ENCODE peak calls at places on chromosomes 6 and 20, in four cellular contexts. M is hepatocyte, S is H9, L is PC-9. W is an unnamed sample.

GRCh38 chr6:11753798-11754197 is 24.8 kb downstream of the ADTRP start:
- DNase-seq in M (no peak), S (no peak), L (no peak), W (no peak)

GRCh38 chr6:149235130-149235561 is 82.4 kb upstream of the TAB2 start:
- DNase-seq in S (no peak), M (peak; percentile 30), L (peak; percentile 75), W (no peak)

GRCh38 chr20:63976980-63977391 is 2.5 kb downstream of the SAMD10 start:
- DNase-seq in L (no peak), M (no peak), S (no peak), W (no peak)

GRCh38 chr20:46151936-46152335 is 33.8 kb downstream of the CD40 start:
- DNase-seq in M (no peak), S (peak; percentile 65), L (no peak), W (no peak)

GRCh38 chr6:42334870-42335269 is 116.9 kb downstream of the TRERF1 start:
- DNase-seq in L (no peak), S (no peak), M (no peak), W (no peak)

GRCh38 chr6:141097471-141097870 is 1035.3 kb upstream of the GJE1 start:
- DNase-seq in L (no peak), M (no peak), S (no peak), W (no peak)

GRCh38 chr20:63086421-63087235 is 79.9 kb upstream of the BHLHE23 start:
- DNase-seq in S (peak; percentile 21), L (no peak), M (no peak), W (no peak)

GRCh38 chr6:132070356-132070755 is 119.2 kb upstream of the CCN2 start:
- DNase-seq in S (no peak), M (no peak), L (peak; percentile 29), W (no peak)

GRCh38 chr6:36028088-36028886 is 679 bp downstream of the MAPK14 start:
- DNase-seq in S (peak; percentile 37), L (no peak), M (peak; percentile 67), W (no peak)

DNA sequence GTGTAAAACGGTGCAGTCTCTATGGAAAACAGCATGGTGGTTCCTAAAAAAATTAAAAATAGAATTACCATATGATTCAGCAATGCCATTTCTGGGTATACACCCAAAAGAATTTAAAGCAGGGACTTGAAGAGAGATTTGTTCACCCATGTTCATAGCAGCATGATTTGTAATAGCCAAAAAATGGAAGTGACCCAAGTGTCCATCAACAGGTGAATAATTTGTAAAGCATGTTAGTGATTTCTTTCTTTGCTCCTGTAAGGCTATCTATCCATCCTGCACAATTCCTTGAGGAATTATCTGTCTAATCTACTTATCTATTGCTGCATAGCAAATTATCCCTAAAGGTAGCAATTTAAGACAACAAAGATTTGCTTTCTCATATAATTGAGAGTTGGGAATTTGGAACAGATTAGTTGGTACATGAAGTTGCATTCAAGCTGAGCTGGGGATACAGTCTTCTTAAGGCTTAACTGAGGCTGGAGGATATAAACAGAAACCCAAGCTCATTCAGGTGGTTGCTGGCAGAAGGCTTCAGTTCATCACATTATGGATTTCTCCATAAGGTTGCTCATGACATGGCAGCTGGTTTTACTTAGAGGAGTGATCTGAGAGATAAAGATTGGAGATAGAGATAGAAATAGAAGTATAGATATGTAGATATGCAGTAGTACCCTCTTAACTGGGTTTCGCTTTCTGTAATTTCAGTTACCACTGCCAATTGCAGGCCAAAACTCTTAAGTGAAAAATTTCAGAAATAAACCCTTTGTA is 62.0 kb downstream of the IL22RA2 start:
- DNase-seq in L (no peak), S (no peak), M (no peak), W (no peak)
- H2AFZ ChIP-seq in L (no peak overlapping the region), S (no peak overlapping the region), M (no peak overlapping the region), W (no peak overlapping the region)

GRCh38 chr6:70398783-70399730 is 14.3 kb upstream of the FAM135A start:
- DNase-seq in S (no peak), M (peak; percentile 84), L (peak; percentile 99), W (peak; percentile 87)

GRCh38 chr6:70396163-70396562 is 17.1 kb upstream of the FAM135A start:
- DNase-seq in L (no peak), M (no peak), S (no peak), W (no peak)

GRCh38 chr6:70394518-70395300 is 18.6 kb upstream of the FAM135A start:
- DNase-seq in M (peak; percentile 42), S (peak; percentile 40), L (no peak), W (no peak)

GRCh38 chr6:70396796-70397729 is 16.2 kb upstream of the FAM135A start:
- DNase-seq in L (peak; percentile 63), S (no peak), M (no peak), W (no peak)

GRCh38 chr6:70395301-70395672 is 18.0 kb upstream of the FAM135A start:
- DNase-seq in S (no peak), L (no peak), M (no peak), W (no peak)
- H3K4me2 ChIP-seq in S (no peak overlapping the region), L (no peak overlapping the region), M (no peak overlapping the region), W (no peak overlapping the region)

GRCh38 chr20:1809121-1809520 is 86.1 kb upstream of the SIRPA start:
- DNase-seq in L (peak; percentile 81), M (no peak), S (no peak), W (peak; percentile 90)
- H3K27ac ChIP-seq in L (peak overlapping the region; percentile 86), M (no peak overlapping the region), S (no peak overlapping the region), W (peak overlapping the region; percentile 92)

GRCh38 chr6:38337819-38338465 is 301.8 kb downstream of the BTBD9 start:
- DNase-seq in L (no peak), S (no peak), M (peak; percentile 23), W (no peak)
- H2AFZ ChIP-seq in L (peak overlapping the region; percentile 79), S (no peak overlapping the region), M (no peak overlapping the region), W (no peak overlapping the region)

GRCh38 chr20:9441948-9442347 is 72.4 kb upstream of the LAMP5 start:
- DNase-seq in S (no peak), M (no peak), L (no peak), W (no peak)
- H3K4me2 ChIP-seq in S (no peak overlapping the region), M (no peak overlapping the region), L (no peak overlapping the region), W (no peak overlapping the region)

GRCh38 chr6:34633785-34634184 is 62.8 kb downstream of the ILRUN start:
- DNase-seq in S (no peak), L (no peak), M (no peak), W (no peak)

GRCh38 chr6:34642427-34642826 is 54.1 kb downstream of the ILRUN start:
- DNase-seq in M (no peak), L (no peak), S (no peak), W (no peak)

GRCh38 chr6:34633256-34633655 is 63.3 kb downstream of the ILRUN start:
- DNase-seq in L (no peak), S (no peak), M (no peak), W (no peak)

GRCh38 chr6:34644716-34645115 is 51.9 kb downstream of the ILRUN start:
- DNase-seq in S (no peak), L (no peak), M (no peak), W (no peak)

DNA sequence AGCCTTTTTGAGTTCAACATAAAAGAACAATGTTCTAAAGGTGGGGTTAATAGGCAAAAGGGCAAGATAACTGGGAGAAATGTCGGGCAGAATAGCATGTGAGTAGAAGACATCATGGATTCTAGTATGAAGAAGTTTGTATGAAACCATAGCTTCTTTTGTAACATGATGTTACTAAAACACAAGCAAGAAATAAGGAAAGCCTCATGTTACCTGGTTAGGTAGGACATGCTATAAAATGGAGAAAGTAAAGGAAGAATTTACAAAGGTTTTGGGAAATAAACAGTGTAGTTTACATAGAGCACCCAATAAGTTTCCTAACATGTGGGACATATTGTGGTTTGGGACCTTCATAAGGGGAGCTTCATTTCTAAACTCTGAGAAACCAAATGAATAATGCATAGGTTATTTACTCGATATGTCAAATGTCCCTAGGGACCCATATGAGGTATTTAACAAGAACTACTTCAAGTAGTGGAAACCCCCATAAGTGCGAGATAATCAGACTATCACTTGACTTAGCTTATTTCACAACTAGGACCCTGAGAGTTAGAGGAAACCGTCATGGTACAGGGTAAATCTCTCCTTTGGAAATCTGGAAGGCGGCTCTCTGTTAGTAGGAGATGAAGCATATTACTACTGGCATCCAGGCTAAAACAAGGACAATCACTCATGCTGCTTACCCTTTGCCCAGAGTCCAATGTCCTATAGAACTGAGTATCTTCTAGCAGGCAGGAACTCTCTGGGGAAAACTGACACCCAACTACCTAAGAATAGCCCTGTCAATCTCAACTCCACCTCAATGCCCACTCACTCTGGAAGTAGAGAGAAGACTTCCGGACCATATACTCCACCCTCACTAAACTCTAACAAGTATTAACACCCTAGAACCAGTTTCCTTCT is 57.5 kb downstream of the ILRUN start:
- DNase-seq in M (peak; percentile 58), S (no peak), L (no peak), W (no peak)
- H3K27ac ChIP-seq in M (peak overlapping the region; percentile 58), S (no peak overlapping the region), L (no peak overlapping the region), W (no peak overlapping the region)

DNA sequence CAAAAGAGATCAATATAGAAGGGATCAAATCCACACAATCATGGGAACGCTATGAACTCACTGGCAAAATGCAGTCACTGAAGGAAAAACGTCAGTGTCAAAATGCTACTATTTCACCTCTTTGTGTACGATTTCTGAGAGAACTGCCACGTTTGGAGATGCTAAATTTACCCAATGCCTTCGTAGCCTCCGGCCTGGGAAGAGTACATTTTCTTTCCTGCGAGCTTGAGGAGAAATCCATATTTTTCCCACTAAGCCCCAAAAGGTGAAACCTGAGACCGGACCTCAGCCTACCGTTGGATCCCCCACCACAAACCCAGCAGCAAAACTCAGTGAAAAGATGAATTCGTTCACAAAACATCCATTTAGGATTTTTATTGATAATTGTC is 131.7 kb downstream of the GPX5 start:
- DNase-seq in S (no peak), L (no peak), M (no peak), W (no peak)
- H2AFZ ChIP-seq in S (peak overlapping the region; percentile 97), L (peak overlapping the region; percentile 74), M (peak overlapping the region; percentile 50), W (no peak overlapping the region)

GRCh38 chr6:163413054-163413344 is 1.5 kb upstream of the QKI start:
- DNase-seq in M (no peak), L (no peak), S (no peak), W (no peak)

GRCh38 chr6:163413345-163414116 is 987 bp upstream of the QKI start:
- DNase-seq in S (peak; percentile 73), L (peak; percentile 62), M (peak; percentile 95), W (no peak)

GRCh38 chr6:163415176-163415619 is 680 bp downstream of the QKI start:
- DNase-seq in L (no peak), S (no peak), M (no peak), W (no peak)

GRCh38 chr6:163414367-163415175 is at the start of gene QKI:
- DNase-seq in L (no peak), M (peak; percentile 87), S (peak; percentile 58), W (no peak)

GRCh38 chr6:163414117-163414366 is 476 bp upstream of the QKI start:
- DNase-seq in L (peak; percentile 75), M (no peak), S (no peak), W (no peak)
- H3K4me2 ChIP-seq in L (peak overlapping the region; percentile 85), M (peak overlapping the region; percentile 80), S (peak overlapping the region; percentile 56), W (no peak overlapping the region)

DNA sequence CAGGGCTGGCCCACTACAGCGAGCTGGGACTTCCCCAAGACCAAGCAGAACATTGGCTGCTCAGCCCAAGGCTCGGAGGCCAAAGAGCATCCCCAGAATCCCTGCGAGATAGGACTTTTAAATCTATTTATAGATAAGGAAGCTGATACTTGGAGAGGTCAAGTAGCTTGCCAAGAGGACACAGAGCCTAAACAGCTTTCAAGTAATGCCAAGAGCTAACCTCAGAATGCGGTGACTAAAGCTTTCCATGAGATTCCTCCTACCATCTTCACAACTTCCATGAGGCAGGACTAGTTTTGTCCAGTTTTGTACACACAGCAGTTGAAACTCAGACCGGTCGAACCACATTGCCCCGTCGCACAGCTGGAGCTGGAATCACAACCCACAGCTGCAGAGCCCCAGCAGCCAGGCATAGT is 168.1 kb upstream of the TOP1 start:
- DNase-seq in M (peak; percentile 14), L (no peak), S (no peak), W (no peak)
- H3K27ac ChIP-seq in M (no peak overlapping the region), L (no peak overlapping the region), S (no peak overlapping the region), W (no peak overlapping the region)

GRCh38 chr6:158620963-158621693 is 23.4 kb downstream of the DYNLT1 start:
- DNase-seq in M (no peak), L (no peak), S (no peak), W (no peak)
- H2AFZ ChIP-seq in M (no peak overlapping the region), L (no peak overlapping the region), S (no peak overlapping the region), W (no peak overlapping the region)